ENCODE peak calls at places on chromosomes 2 and 18, in nine cellular contexts. One of them, this sample, is unnamed.

GRCh38 chr2:134458950-134459349 is 205.1 kb downstream of the MGAT5 start:
- DNase-seq in stimulated activated CD4-positive, alpha-beta T cell treated with anti-CD3 and anti-CD28 coated beads, Interleukin-4, amount 100 ng/mL, for 24 hours: no peak
- DNase-seq in Right ventricle myocardium superior: no peak
- DNase-seq in left kidney: no peak
- DNase-seq in fibroblast of villous mesenchyme: no peak
- DNase-seq in BJ: no peak
- DNase-seq in HT-29: no peak
- DNase-seq in G401: no peak
- DNase-seq in A172: no peak
- DNase-seq in this sample: no peak

GRCh38 chr2:180840641-180841040 is 139.8 kb upstream of the UBE2E3 start:
- DNase-seq in stimulated activated CD4-positive, alpha-beta T cell treated with anti-CD3 and anti-CD28 coated beads, Interleukin-4, amount 100 ng/mL, for 24 hours: no peak
- DNase-seq in Right ventricle myocardium superior: no peak
- DNase-seq in left kidney: no peak
- DNase-seq in fibroblast of villous mesenchyme: no peak
- DNase-seq in BJ: no peak
- DNase-seq in HT-29: no peak
- DNase-seq in G401: no peak
- DNase-seq in A172: no peak
- DNase-seq in this sample: no peak

GRCh38 chr2:33242845-33243244 is 233.6 kb upstream of the RASGRP3 start:
- DNase-seq in stimulated activated CD4-positive, alpha-beta T cell treated with anti-CD3 and anti-CD28 coated beads, Interleukin-4, amount 100 ng/mL, for 24 hours: no peak
- DNase-seq in Right ventricle myocardium superior: no peak
- DNase-seq in left kidney: no peak
- DNase-seq in fibroblast of villous mesenchyme: peak; percentile 52
- DNase-seq in BJ: no peak
- DNase-seq in HT-29: no peak
- DNase-seq in G401: no peak
- DNase-seq in A172: peak; percentile 66
- DNase-seq in this sample: peak; percentile 63

GRCh38 chr2:162245737-162246136 is 2.5 kb upstream of the FAP start:
- DNase-seq in stimulated activated CD4-positive, alpha-beta T cell treated with anti-CD3 and anti-CD28 coated beads, Interleukin-4, amount 100 ng/mL, for 24 hours: no peak
- DNase-seq in Right ventricle myocardium superior: no peak
- DNase-seq in left kidney: no peak
- DNase-seq in fibroblast of villous mesenchyme: peak; percentile 91
- DNase-seq in BJ: peak; percentile 82
- DNase-seq in HT-29: peak; percentile 17
- DNase-seq in G401: no peak
- DNase-seq in A172: peak; percentile 9
- DNase-seq in this sample: peak; percentile 85

GRCh38 chr2:42693688-42694479 is 70.1 kb downstream of the OXER1 start:
- DNase-seq in stimulated activated CD4-positive, alpha-beta T cell treated with anti-CD3 and anti-CD28 coated beads, Interleukin-4, amount 100 ng/mL, for 24 hours: no peak
- DNase-seq in Right ventricle myocardium superior: no peak
- DNase-seq in left kidney: no peak
- DNase-seq in fibroblast of villous mesenchyme: no peak
- DNase-seq in BJ: no peak
- DNase-seq in HT-29: no peak
- DNase-seq in G401: no peak
- DNase-seq in A172: no peak
- DNase-seq in this sample: no peak

GRCh38 chr2:159875083-159875482 is 77.1 kb upstream of the CD302 start:
- DNase-seq in stimulated activated CD4-positive, alpha-beta T cell treated with anti-CD3 and anti-CD28 coated beads, Interleukin-4, amount 100 ng/mL, for 24 hours: no peak
- DNase-seq in Right ventricle myocardium superior: no peak
- DNase-seq in left kidney: peak; percentile 63
- DNase-seq in fibroblast of villous mesenchyme: no peak
- DNase-seq in BJ: no peak
- DNase-seq in HT-29: no peak
- DNase-seq in G401: no peak
- DNase-seq in A172: no peak
- DNase-seq in this sample: no peak

GRCh38 chr2:45010706-45011036 is 1.4 kb upstream of the SIX2 start:
- DNase-seq in stimulated activated CD4-positive, alpha-beta T cell treated with anti-CD3 and anti-CD28 coated beads, Interleukin-4, amount 100 ng/mL, for 24 hours: no peak
- DNase-seq in Right ventricle myocardium superior: no peak
- DNase-seq in left kidney: peak; percentile 40
- DNase-seq in fibroblast of villous mesenchyme: no peak
- DNase-seq in BJ: no peak
- DNase-seq in HT-29: no peak
- DNase-seq in G401: no peak
- DNase-seq in A172: no peak
- DNase-seq in this sample: no peak

GRCh38 chr2:69013837-69014796 is 1.1 kb downstream of the ANTXR1 start:
- DNase-seq in stimulated activated CD4-positive, alpha-beta T cell treated with anti-CD3 and anti-CD28 coated beads, Interleukin-4, amount 100 ng/mL, for 24 hours: no peak
- DNase-seq in Right ventricle myocardium superior: no peak
- DNase-seq in left kidney: peak; percentile 81
- DNase-seq in fibroblast of villous mesenchyme: peak; percentile 62
- DNase-seq in BJ: no peak
- DNase-seq in HT-29: no peak
- DNase-seq in G401: peak; percentile 45
- DNase-seq in A172: peak; percentile 57
- DNase-seq in this sample: peak; percentile 16

GRCh38 chr2:40511661-40512213 is 59.8 kb upstream of the SLC8A1 start:
- DNase-seq in stimulated activated CD4-positive, alpha-beta T cell treated with anti-CD3 and anti-CD28 coated beads, Interleukin-4, amount 100 ng/mL, for 24 hours: no peak
- DNase-seq in Right ventricle myocardium superior: peak; percentile 29
- DNase-seq in left kidney: peak; percentile 24
- DNase-seq in fibroblast of villous mesenchyme: peak; percentile 91
- DNase-seq in BJ: peak; percentile 84
- DNase-seq in HT-29: no peak
- DNase-seq in G401: no peak
- DNase-seq in A172: no peak
- DNase-seq in this sample: peak; percentile 56

GRCh38 chr2:68767031-68767961 is 32.7 kb downstream of the ARHGAP25 start:
- DNase-seq in stimulated activated CD4-positive, alpha-beta T cell treated with anti-CD3 and anti-CD28 coated beads, Interleukin-4, amount 100 ng/mL, for 24 hours: peak; percentile 51
- DNase-seq in Right ventricle myocardium superior: no peak
- DNase-seq in left kidney: no peak
- DNase-seq in fibroblast of villous mesenchyme: no peak
- DNase-seq in BJ: no peak
- DNase-seq in HT-29: no peak
- DNase-seq in G401: no peak
- DNase-seq in A172: no peak
- DNase-seq in this sample: no peak

GRCh38 chr2:48414640-48414979 is 115.3 kb upstream of the STON1 start:
- DNase-seq in stimulated activated CD4-positive, alpha-beta T cell treated with anti-CD3 and anti-CD28 coated beads, Interleukin-4, amount 100 ng/mL, for 24 hours: no peak
- DNase-seq in Right ventricle myocardium superior: no peak
- DNase-seq in left kidney: no peak
- DNase-seq in fibroblast of villous mesenchyme: no peak
- DNase-seq in BJ: no peak
- DNase-seq in HT-29: no peak
- DNase-seq in G401: no peak
- DNase-seq in A172: no peak
- DNase-seq in this sample: no peak

GRCh38 chr18:13611058-13611615 is 115.2 kb downstream of the FAM210A start:
- DNase-seq in stimulated activated CD4-positive, alpha-beta T cell treated with anti-CD3 and anti-CD28 coated beads, Interleukin-4, amount 100 ng/mL, for 24 hours: no peak
- DNase-seq in Right ventricle myocardium superior: peak; percentile 79
- DNase-seq in left kidney: peak; percentile 71
- DNase-seq in fibroblast of villous mesenchyme: peak; percentile 65
- DNase-seq in BJ: no peak
- DNase-seq in HT-29: no peak
- DNase-seq in G401: peak; percentile 70
- DNase-seq in A172: no peak
- DNase-seq in this sample: no peak

GRCh38 chr18:56501896-56502295 is 136.5 kb downstream of the TXNL1 start:
- DNase-seq in stimulated activated CD4-positive, alpha-beta T cell treated with anti-CD3 and anti-CD28 coated beads, Interleukin-4, amount 100 ng/mL, for 24 hours: no peak
- DNase-seq in Right ventricle myocardium superior: no peak
- DNase-seq in left kidney: peak; percentile 33
- DNase-seq in fibroblast of villous mesenchyme: peak; percentile 8
- DNase-seq in BJ: no peak
- DNase-seq in HT-29: no peak
- DNase-seq in G401: peak; percentile 63
- DNase-seq in A172: no peak
- DNase-seq in this sample: no peak

GRCh38 chr2:201414099-201415023 is 36.9 kb downstream of the TRAK2 start:
- DNase-seq in stimulated activated CD4-positive, alpha-beta T cell treated with anti-CD3 and anti-CD28 coated beads, Interleukin-4, amount 100 ng/mL, for 24 hours: no peak
- DNase-seq in Right ventricle myocardium superior: no peak
- DNase-seq in left kidney: peak; percentile 44
- DNase-seq in fibroblast of villous mesenchyme: no peak
- DNase-seq in BJ: no peak
- DNase-seq in HT-29: no peak
- DNase-seq in G401: no peak
- DNase-seq in A172: peak; percentile 45
- DNase-seq in this sample: no peak

GRCh38 chr2:151753540-151753939 is 19.3 kb upstream of the NEB start:
- DNase-seq in stimulated activated CD4-positive, alpha-beta T cell treated with anti-CD3 and anti-CD28 coated beads, Interleukin-4, amount 100 ng/mL, for 24 hours: no peak
- DNase-seq in Right ventricle myocardium superior: no peak
- DNase-seq in left kidney: no peak
- DNase-seq in fibroblast of villous mesenchyme: no peak
- DNase-seq in BJ: no peak
- DNase-seq in HT-29: no peak
- DNase-seq in G401: no peak
- DNase-seq in A172: no peak
- DNase-seq in this sample: no peak

GRCh38 chr2:78615956-78616355 is 409.5 kb upstream of the REG3G start:
- DNase-seq in stimulated activated CD4-positive, alpha-beta T cell treated with anti-CD3 and anti-CD28 coated beads, Interleukin-4, amount 100 ng/mL, for 24 hours: no peak
- DNase-seq in Right ventricle myocardium superior: no peak
- DNase-seq in left kidney: no peak
- DNase-seq in fibroblast of villous mesenchyme: no peak
- DNase-seq in BJ: no peak
- DNase-seq in HT-29: no peak
- DNase-seq in G401: no peak
- DNase-seq in A172: no peak
- DNase-seq in this sample: no peak

GRCh38 chr2:58606799-58607198 is 365.7 kb upstream of the FANCL start:
- DNase-seq in stimulated activated CD4-positive, alpha-beta T cell treated with anti-CD3 and anti-CD28 coated beads, Interleukin-4, amount 100 ng/mL, for 24 hours: no peak
- DNase-seq in Right ventricle myocardium superior: no peak
- DNase-seq in left kidney: no peak
- DNase-seq in fibroblast of villous mesenchyme: no peak
- DNase-seq in BJ: no peak
- DNase-seq in HT-29: no peak
- DNase-seq in G401: no peak
- DNase-seq in A172: no peak
- DNase-seq in this sample: no peak

GRCh38 chr2:149819356-149819957 is 231.9 kb upstream of the MMADHC start:
- DNase-seq in stimulated activated CD4-positive, alpha-beta T cell treated with anti-CD3 and anti-CD28 coated beads, Interleukin-4, amount 100 ng/mL, for 24 hours: no peak
- DNase-seq in Right ventricle myocardium superior: no peak
- DNase-seq in left kidney: no peak
- DNase-seq in fibroblast of villous mesenchyme: no peak
- DNase-seq in BJ: no peak
- DNase-seq in HT-29: no peak
- DNase-seq in G401: no peak
- DNase-seq in A172: no peak
- DNase-seq in this sample: peak; percentile 16

GRCh38 chr2:157856157-157856455 is 20.0 kb downstream of the ACVR1 start:
- DNase-seq in stimulated activated CD4-positive, alpha-beta T cell treated with anti-CD3 and anti-CD28 coated beads, Interleukin-4, amount 100 ng/mL, for 24 hours: no peak
- DNase-seq in Right ventricle myocardium superior: no peak
- DNase-seq in left kidney: no peak
- DNase-seq in fibroblast of villous mesenchyme: peak; percentile 19
- DNase-seq in BJ: no peak
- DNase-seq in HT-29: no peak
- DNase-seq in G401: no peak
- DNase-seq in A172: no peak
- DNase-seq in this sample: no peak

GRCh38 chr2:43136011-43136799 is 90.2 kb downstream of the ZFP36L2 start:
- DNase-seq in stimulated activated CD4-positive, alpha-beta T cell treated with anti-CD3 and anti-CD28 coated beads, Interleukin-4, amount 100 ng/mL, for 24 hours: no peak
- DNase-seq in Right ventricle myocardium superior: no peak
- DNase-seq in left kidney: no peak
- DNase-seq in fibroblast of villous mesenchyme: no peak
- DNase-seq in BJ: no peak
- DNase-seq in HT-29: no peak
- DNase-seq in G401: no peak
- DNase-seq in A172: no peak
- DNase-seq in this sample: no peak

GRCh38 chr2:147600646-147601045 is 244.2 kb upstream of the ACVR2A start:
- DNase-seq in stimulated activated CD4-positive, alpha-beta T cell treated with anti-CD3 and anti-CD28 coated beads, Interleukin-4, amount 100 ng/mL, for 24 hours: no peak
- DNase-seq in Right ventricle myocardium superior: no peak
- DNase-seq in left kidney: no peak
- DNase-seq in fibroblast of villous mesenchyme: no peak
- DNase-seq in BJ: no peak
- DNase-seq in HT-29: no peak
- DNase-seq in G401: no peak
- DNase-seq in A172: no peak
- DNase-seq in this sample: no peak

GRCh38 chr2:68292108-68292710 is 27.5 kb downstream of the CNRIP1 start:
- DNase-seq in stimulated activated CD4-positive, alpha-beta T cell treated with anti-CD3 and anti-CD28 coated beads, Interleukin-4, amount 100 ng/mL, for 24 hours: peak; percentile 6
- DNase-seq in Right ventricle myocardium superior: no peak
- DNase-seq in left kidney: peak; percentile 36
- DNase-seq in fibroblast of villous mesenchyme: peak; percentile 30
- DNase-seq in BJ: no peak
- DNase-seq in HT-29: peak; percentile 37
- DNase-seq in G401: peak; percentile 60
- DNase-seq in A172: peak; percentile 30
- DNase-seq in this sample: peak; percentile 71

GRCh38 chr2:17579605-17580318 is 39.3 kb downstream of the VSNL1 start:
- DNase-seq in stimulated activated CD4-positive, alpha-beta T cell treated with anti-CD3 and anti-CD28 coated beads, Interleukin-4, amount 100 ng/mL, for 24 hours: no peak
- DNase-seq in Right ventricle myocardium superior: no peak
- DNase-seq in left kidney: no peak
- DNase-seq in fibroblast of villous mesenchyme: no peak
- DNase-seq in BJ: no peak
- DNase-seq in HT-29: no peak
- DNase-seq in G401: no peak
- DNase-seq in A172: no peak
- DNase-seq in this sample: no peak

GRCh38 chr18:21760321-21760720 is 19.7 kb downstream of the MIB1 start:
- DNase-seq in stimulated activated CD4-positive, alpha-beta T cell treated with anti-CD3 and anti-CD28 coated beads, Interleukin-4, amount 100 ng/mL, for 24 hours: no peak
- DNase-seq in Right ventricle myocardium superior: no peak
- DNase-seq in left kidney: no peak
- DNase-seq in fibroblast of villous mesenchyme: peak; percentile 80
- DNase-seq in BJ: no peak
- DNase-seq in HT-29: no peak
- DNase-seq in G401: no peak
- DNase-seq in A172: no peak
- DNase-seq in this sample: no peak

GRCh38 chr2:8515390-8515761 is 166.5 kb upstream of the ID2 start:
- DNase-seq in stimulated activated CD4-positive, alpha-beta T cell treated with anti-CD3 and anti-CD28 coated beads, Interleukin-4, amount 100 ng/mL, for 24 hours: peak; percentile 69
- DNase-seq in Right ventricle myocardium superior: peak; percentile 52
- DNase-seq in left kidney: no peak
- DNase-seq in fibroblast of villous mesenchyme: no peak
- DNase-seq in BJ: no peak
- DNase-seq in HT-29: no peak
- DNase-seq in G401: no peak
- DNase-seq in A172: no peak
- DNase-seq in this sample: no peak